ENCODE peak calls at places on chromosomes 2 and 18, in seven cellular contexts. One of them, this sample, is unnamed.

GRCh38 chr2:8609357-8609804 is 72.5 kb upstream of the ID2 start:
- DNase-seq in GM23338: peak; percentile 32
- DNase-seq in GM23248: no peak
- DNase-seq in hepatocyte: peak; percentile 82
- DNase-seq in MM.1S: no peak
- DNase-seq in PC-3: no peak
- DNase-seq in HCT116: no peak
- DNase-seq in this sample: peak; percentile 20

GRCh38 chr18:48295586-48296311 is 113.4 kb downstream of the ZBTB7C start:
- DNase-seq in hepatocyte: peak; percentile 25
- DNase-seq in GM23338: peak; percentile 76
- DNase-seq in MM.1S: no peak
- DNase-seq in HCT116: no peak
- DNase-seq in GM23248: peak; percentile 13
- DNase-seq in PC-3: no peak
- DNase-seq in this sample: peak; percentile 73

GRCh38 chr2:160492401-160493226 is 993 bp downstream of the RBMS1 start:
- DNase-seq in GM23338: peak; percentile 93
- DNase-seq in GM23248: peak; percentile 85
- DNase-seq in PC-3: peak; percentile 77
- DNase-seq in MM.1S: peak; percentile 65
- DNase-seq in hepatocyte: peak; percentile 89
- DNase-seq in HCT116: peak; percentile 13
- DNase-seq in this sample: peak; percentile 95

GRCh38 chr2:209624192-209624938 is 147.3 kb upstream of the UNC80 start:
- DNase-seq in GM23248: no peak
- DNase-seq in hepatocyte: no peak
- DNase-seq in PC-3: no peak
- DNase-seq in GM23338: no peak
- DNase-seq in MM.1S: no peak
- DNase-seq in HCT116: no peak
- DNase-seq in this sample: no peak

GRCh38 chr2:230447455-230448451 is 31.8 kb downstream of the SP100 start:
- DNase-seq in MM.1S: peak; percentile 88
- DNase-seq in HCT116: no peak
- DNase-seq in GM23248: no peak
- DNase-seq in PC-3: no peak
- DNase-seq in GM23338: no peak
- DNase-seq in hepatocyte: no peak
- DNase-seq in this sample: no peak

GRCh38 chr2:67857836-67858235 is 205.0 kb downstream of the C1D start:
- DNase-seq in GM23248: no peak
- DNase-seq in PC-3: no peak
- DNase-seq in hepatocyte: no peak
- DNase-seq in MM.1S: no peak
- DNase-seq in HCT116: no peak
- DNase-seq in GM23338: no peak
- DNase-seq in this sample: no peak

GRCh38 chr18:54743596-54743995 is 84.7 kb upstream of the RAB27B start:
- DNase-seq in GM23248: no peak
- DNase-seq in hepatocyte: no peak
- DNase-seq in GM23338: no peak
- DNase-seq in HCT116: no peak
- DNase-seq in MM.1S: no peak
- DNase-seq in PC-3: no peak
- DNase-seq in this sample: no peak

GRCh38 chr2:239093956-239094355 is 246.1 kb downstream of the TWIST2 start:
- DNase-seq in PC-3: no peak
- DNase-seq in hepatocyte: no peak
- DNase-seq in MM.1S: no peak
- DNase-seq in GM23338: no peak
- DNase-seq in GM23248: no peak
- DNase-seq in HCT116: no peak
- DNase-seq in this sample: no peak

GRCh38 chr2:96822786-96823185 is 6.7 kb downstream of the CNNM3 start:
- DNase-seq in hepatocyte: no peak
- DNase-seq in MM.1S: no peak
- DNase-seq in GM23248: no peak
- DNase-seq in GM23338: no peak
- DNase-seq in HCT116: no peak
- DNase-seq in PC-3: no peak
- DNase-seq in this sample: no peak

GRCh38 chr2:70887550-70888229 is 48.0 kb upstream of the ATP6V1B1 start:
- DNase-seq in hepatocyte: peak; percentile 56
- DNase-seq in GM23248: no peak
- DNase-seq in MM.1S: no peak
- DNase-seq in GM23338: peak; percentile 93
- DNase-seq in PC-3: no peak
- DNase-seq in HCT116: no peak
- DNase-seq in this sample: peak; percentile 93

GRCh38 chr2:204477358-204477950 is 67.8 kb upstream of the PARD3B start:
- DNase-seq in GM23248: peak; percentile 25
- DNase-seq in hepatocyte: no peak
- DNase-seq in GM23338: no peak
- DNase-seq in HCT116: no peak
- DNase-seq in PC-3: no peak
- DNase-seq in MM.1S: no peak
- DNase-seq in this sample: no peak

GRCh38 chr2:73297151-73297559 is 3.8 kb upstream of the EGR4 start:
- DNase-seq in MM.1S: no peak
- DNase-seq in GM23338: peak; percentile 32
- DNase-seq in GM23248: peak; percentile 13
- DNase-seq in hepatocyte: no peak
- DNase-seq in PC-3: no peak
- DNase-seq in HCT116: no peak
- DNase-seq in this sample: no peak

GRCh38 chr2:64141711-64142405 is 2.4 kb downstream of the PELI1 start:
- DNase-seq in MM.1S: peak; percentile 9
- DNase-seq in GM23248: peak; percentile 21
- DNase-seq in HCT116: no peak
- DNase-seq in PC-3: no peak
- DNase-seq in GM23338: peak; percentile 21
- DNase-seq in hepatocyte: no peak
- DNase-seq in this sample: peak; percentile 7

GRCh38 chr2:102826904-102827303 is 65.1 kb downstream of the TMEM182 start:
- DNase-seq in GM23248: peak; percentile 20
- DNase-seq in hepatocyte: peak; percentile 46
- DNase-seq in MM.1S: no peak
- DNase-seq in GM23338: peak; percentile 14
- DNase-seq in HCT116: no peak
- DNase-seq in PC-3: no peak
- DNase-seq in this sample: peak; percentile 37

GRCh38 chr2:12199661-12200258 is 453.3 kb downstream of the LPIN1 start:
- DNase-seq in GM23248: no peak
- DNase-seq in GM23338: no peak
- DNase-seq in HCT116: no peak
- DNase-seq in hepatocyte: no peak
- DNase-seq in PC-3: no peak
- DNase-seq in MM.1S: no peak
- DNase-seq in this sample: no peak

GRCh38 chr18:69109686-69110085 is 291.0 kb upstream of the DOK6 start:
- DNase-seq in PC-3: no peak
- DNase-seq in GM23338: no peak
- DNase-seq in GM23248: peak; percentile 60
- DNase-seq in hepatocyte: no peak
- DNase-seq in HCT116: no peak
- DNase-seq in MM.1S: no peak
- DNase-seq in this sample: no peak
- TF ChIP-seq EZH2phosphoT487 in PC-3: no peak
- TF ChIP-seq EZH2phosphoT487 in GM23338: no peak
- TF ChIP-seq EZH2phosphoT487 in GM23248: no peak
- TF ChIP-seq EZH2phosphoT487 in hepatocyte: no peak
- TF ChIP-seq EZH2phosphoT487 in HCT116: no peak
- TF ChIP-seq EZH2phosphoT487 in MM.1S: no peak
- TF ChIP-seq EZH2phosphoT487 in this sample: no peak

GRCh38 chr2:151261977-151262291 is 271 bp upstream of the RBM43 start:
- DNase-seq in GM23338: no peak
- DNase-seq in MM.1S: no peak
- DNase-seq in PC-3: no peak
- DNase-seq in hepatocyte: no peak
- DNase-seq in HCT116: no peak
- DNase-seq in GM23248: no peak
- DNase-seq in this sample: no peak

GRCh38 chr2:151260492-151261239 is 997 bp downstream of the RBM43 start:
- DNase-seq in GM23338: peak; percentile 11
- DNase-seq in HCT116: no peak
- DNase-seq in GM23248: peak; percentile 77
- DNase-seq in PC-3: no peak
- DNase-seq in hepatocyte: no peak
- DNase-seq in MM.1S: no peak
- DNase-seq in this sample: no peak

GRCh38 chr2:151262629-151263028 is 966 bp upstream of the RBM43 start:
- DNase-seq in PC-3: no peak
- DNase-seq in GM23338: peak; percentile 42
- DNase-seq in hepatocyte: no peak
- DNase-seq in GM23248: no peak
- DNase-seq in HCT116: no peak
- DNase-seq in MM.1S: no peak
- DNase-seq in this sample: no peak

GRCh38 chr2:151264157-151264835 is 2.6 kb upstream of the RBM43 start:
- DNase-seq in GM23248: no peak
- DNase-seq in hepatocyte: peak; percentile 39
- DNase-seq in GM23338: peak; percentile 26
- DNase-seq in MM.1S: no peak
- DNase-seq in PC-3: no peak
- DNase-seq in HCT116: no peak
- DNase-seq in this sample: no peak

DNA sequence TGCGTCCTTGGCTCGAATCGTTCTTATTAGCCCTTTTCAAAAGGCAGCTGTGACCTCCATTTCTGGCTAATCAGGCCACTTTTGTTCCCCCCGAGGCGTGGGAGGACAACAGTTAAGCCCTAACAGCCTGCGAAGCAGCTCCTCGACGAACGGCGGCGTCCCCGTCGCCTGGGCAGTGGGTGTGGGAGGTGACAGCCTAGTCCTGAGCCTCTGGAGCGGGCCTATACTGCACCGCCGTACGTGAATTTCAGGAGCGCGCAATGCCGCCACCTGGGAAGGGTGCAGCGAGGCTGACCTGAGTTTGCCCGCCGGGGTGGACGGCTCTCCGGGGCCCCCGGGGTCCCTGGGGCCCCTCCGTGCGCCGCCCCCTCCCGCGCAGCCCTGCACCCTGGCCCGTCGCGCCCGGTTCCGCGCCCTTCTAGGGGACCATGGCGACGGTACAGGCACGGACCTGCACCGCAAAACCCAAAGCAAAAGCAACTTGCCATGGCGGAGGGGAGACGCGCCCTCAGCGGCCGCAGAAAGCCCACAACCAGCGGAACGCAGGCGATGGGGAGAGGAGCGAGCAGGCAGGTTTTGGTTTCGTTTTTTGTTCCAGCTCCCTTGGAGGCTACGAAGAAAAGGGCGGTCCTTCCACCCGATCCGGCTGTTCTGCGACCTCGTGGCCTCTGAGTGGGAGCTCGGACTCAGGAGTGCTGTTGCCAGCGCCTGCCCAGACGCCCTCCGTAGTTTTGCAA is at the start of gene RBM43:
- DNase-seq in MM.1S: peak; percentile 95
- DNase-seq in GM23248: peak; percentile 97
- DNase-seq in hepatocyte: peak; percentile 91
- DNase-seq in GM23338: peak; percentile 88
- DNase-seq in HCT116: peak; percentile 33
- DNase-seq in PC-3: peak; percentile 85
- DNase-seq in this sample: peak; percentile 79
- TF ChIP-seq EZH2 in MM.1S: no peak
- TF ChIP-seq EZH2 in GM23248: no peak
- TF ChIP-seq EZH2 in hepatocyte: no peak
- TF ChIP-seq EZH2 in GM23338: no peak
- TF ChIP-seq EZH2 in HCT116: no peak
- TF ChIP-seq EZH2 in PC-3: no peak
- TF ChIP-seq EZH2 in this sample: no peak

GRCh38 chr18:37218022-37218590 is 347.5 kb downstream of the CELF4 start:
- DNase-seq in hepatocyte: no peak
- DNase-seq in GM23338: peak; percentile 92
- DNase-seq in MM.1S: no peak
- DNase-seq in PC-3: no peak
- DNase-seq in HCT116: no peak
- DNase-seq in GM23248: no peak
- DNase-seq in this sample: peak; percentile 67

GRCh38 chr18:37222383-37223378 is 342.9 kb downstream of the CELF4 start:
- DNase-seq in PC-3: no peak
- DNase-seq in MM.1S: peak; percentile 12
- DNase-seq in GM23338: no peak
- DNase-seq in HCT116: peak; percentile 4
- DNase-seq in GM23248: peak; percentile 16
- DNase-seq in hepatocyte: no peak
- DNase-seq in this sample: no peak

DNA sequence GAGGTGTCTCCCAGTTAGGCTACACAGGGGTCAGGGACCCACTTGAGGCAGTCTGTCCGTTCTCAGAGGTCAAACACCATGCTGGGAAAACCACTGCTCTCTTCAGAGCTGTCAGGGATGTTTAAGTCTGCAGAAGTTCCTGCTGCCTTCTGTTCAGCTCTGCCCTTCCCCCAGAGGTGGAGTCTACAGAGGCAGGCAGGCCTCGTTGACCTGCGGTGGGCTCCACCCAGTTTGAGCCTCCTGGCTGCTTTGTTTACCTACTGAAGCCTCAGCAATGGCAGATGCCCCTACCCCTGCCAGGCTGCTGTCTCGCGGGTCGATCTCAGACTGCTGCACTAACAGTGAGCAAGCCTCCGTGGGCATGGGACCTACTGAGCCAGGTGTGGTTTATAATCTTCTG is 346.3 kb downstream of the CELF4 start:
- DNase-seq in hepatocyte: no peak
- DNase-seq in HCT116: no peak
- DNase-seq in GM23338: peak; percentile 24
- DNase-seq in MM.1S: no peak
- DNase-seq in GM23248: no peak
- DNase-seq in PC-3: no peak
- DNase-seq in this sample: no peak
- H3K27ac ChIP-seq in hepatocyte: no peak overlapping the region
- H3K27ac ChIP-seq in HCT116: no peak overlapping the region
- H3K27ac ChIP-seq in GM23338: no peak overlapping the region
- H3K27ac ChIP-seq in MM.1S: no peak overlapping the region
- H3K27ac ChIP-seq in GM23248: no peak overlapping the region
- H3K27ac ChIP-seq in PC-3: no peak overlapping the region
- H3K27ac ChIP-seq in this sample: no peak overlapping the region

DNA sequence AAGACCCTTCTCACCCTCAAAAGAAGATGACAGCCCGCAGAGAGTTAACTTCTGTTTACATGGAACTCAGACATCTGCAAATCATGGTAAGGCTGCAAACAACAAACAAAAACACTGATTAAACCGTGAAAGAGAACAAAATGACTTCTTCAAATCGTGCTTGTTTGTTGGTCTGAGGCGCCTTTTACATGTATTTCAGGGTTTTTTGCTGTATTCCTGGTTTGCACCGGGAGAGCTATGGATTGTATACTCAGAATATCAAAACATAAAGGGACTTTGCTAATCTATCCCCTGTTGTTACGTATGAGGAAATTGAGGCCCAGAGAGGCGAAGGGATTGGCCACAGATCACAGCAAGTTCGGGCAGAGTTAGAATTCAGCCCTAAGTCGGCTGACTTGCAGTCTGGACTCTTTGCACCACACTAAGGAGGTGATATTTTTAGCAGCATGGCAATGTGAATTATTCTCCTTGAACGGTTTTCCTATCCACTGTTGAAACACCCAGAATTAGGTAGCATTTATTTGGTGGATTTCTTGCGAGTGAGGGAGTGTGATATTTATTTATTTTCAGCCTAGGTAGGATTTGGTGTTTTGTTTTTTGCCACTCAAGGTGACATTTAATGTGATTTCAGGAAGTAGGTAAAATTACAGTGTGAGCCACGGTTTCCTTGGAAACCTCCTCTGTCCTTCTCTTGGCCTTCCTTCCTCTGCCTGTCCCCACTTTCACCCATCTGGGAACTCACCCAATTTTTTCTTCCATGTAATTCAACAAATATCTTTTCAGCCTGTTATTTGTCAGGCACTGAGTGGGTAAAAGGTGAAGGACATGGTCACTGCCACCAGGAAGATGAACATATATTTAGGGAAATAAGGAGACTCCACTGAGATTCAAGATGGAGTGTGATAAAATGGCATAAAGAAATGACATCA is 980 bp upstream of the PDE6D start:
- DNase-seq in MM.1S: peak; percentile 37
- DNase-seq in HCT116: peak; percentile 10
- DNase-seq in PC-3: peak; percentile 30
- DNase-seq in GM23338: peak; percentile 29
- DNase-seq in GM23248: peak; percentile 67
- DNase-seq in hepatocyte: peak; percentile 14
- DNase-seq in this sample: no peak
- TF ChIP-seq EZH2phosphoT487 in MM.1S: no peak
- TF ChIP-seq EZH2phosphoT487 in HCT116: no peak
- TF ChIP-seq EZH2phosphoT487 in PC-3: no peak
- TF ChIP-seq EZH2phosphoT487 in GM23338: no peak
- TF ChIP-seq EZH2phosphoT487 in GM23248: no peak
- TF ChIP-seq EZH2phosphoT487 in hepatocyte: no peak
- TF ChIP-seq EZH2phosphoT487 in this sample: no peak